ENCODE peak calls at places on chromosomes 2 and 18, in four cellular contexts. R is WTC11, X is HepG2, L is K562. D is an unnamed sample.

GRCh38 chr18:9808530-9809241 is 77.1 kb upstream of the TXNDC2 start:
- DNase-seq in X (peak), L (no peak), R (peak), D (no peak)

GRCh38 chr2:26988165-26988879 is 17.9 kb downstream of the MAPRE3 start:
- DNase-seq in X (no peak), R (no peak), L (no peak), D (no peak)

GRCh38 chr2:182132605-182133004 is 147.0 kb downstream of the PPP1R1C start:
- DNase-seq in L (no peak), X (no peak), R (no peak), D (no peak)

GRCh38 chr2:232562515-232563151 is 12.1 kb downstream of the EIF4E2 start:
- DNase-seq in R (no peak), L (no peak), X (no peak), D (no peak)

GRCh38 chr2:28991462-28991861 is 10.4 kb downstream of the TOGARAM2 start:
- DNase-seq in R (no peak), X (no peak), L (no peak), D (no peak)

GRCh38 chr18:10062292-10062940 is 148.6 kb downstream of the VAPA start:
- DNase-seq in L (no peak), R (no peak), X (no peak), D (no peak)

GRCh38 chr2:219459460-219460311 is 25.0 kb downstream of the SPEG start:
- DNase-seq in L (peak), X (peak), R (peak), D (peak)

GRCh38 chr18:23963443-23964185 is 50.9 kb upstream of the TTC39C start:
- DNase-seq in L (no peak), X (peak), R (no peak), D (peak)

GRCh38 chr18:1965016-1965415 is 606.3 kb downstream of the METTL4 start:
- DNase-seq in R (no peak), X (no peak), L (no peak), D (no peak)

GRCh38 chr2:113978524-113979171 is 88.8 kb downstream of the ACTR3 start:
- DNase-seq in R (no peak), X (no peak), L (no peak), D (no peak)

GRCh38 chr2:113894156-113894743 is 4.4 kb downstream of the ACTR3 start:
- DNase-seq in L (no peak), R (no peak), X (peak), D (peak)

GRCh38 chr2:23497063-23497462 is 112.1 kb downstream of the KLHL29 start:
- DNase-seq in L (no peak), X (no peak), R (peak), D (no peak)

GRCh38 chr2:8513601-8514273 is 168.1 kb upstream of the ID2 start:
- DNase-seq in L (no peak), R (no peak), X (no peak), D (no peak)

GRCh38 chr2:72083751-72084583 is 63.7 kb downstream of the CYP26B1 start:
- DNase-seq in L (no peak), R (no peak), X (no peak), D (no peak)

GRCh38 chr2:160203007-160203406 is 2.9 kb upstream of the ITGB6 start:
- DNase-seq in X (no peak), R (no peak), L (no peak), D (no peak)

GRCh38 chr2:225570000-225570399 is 170.5 kb downstream of the NYAP2 start:
- DNase-seq in R (no peak), L (no peak), X (no peak), D (no peak)

GRCh38 chr2:20223345-20224190 is 1.4 kb downstream of the SDC1 start:
- DNase-seq in X (peak), L (peak), R (peak), D (peak)

GRCh38 chr2:31980674-31981356 is 30.0 kb downstream of the MEMO1 start:
- DNase-seq in X (peak), R (no peak), L (no peak), D (peak)

GRCh38 chr18:62118324-62118723 is 68.5 kb downstream of the PIGN start:
- DNase-seq in R (no peak), X (no peak), L (no peak), D (no peak)

GRCh38 chr2:37896319-37896718 is 28.8 kb upstream of the RMDN2 start:
- DNase-seq in R (no peak), L (no peak), X (peak), D (no peak)

GRCh38 chr2:58099097-58099769 is 52.6 kb downstream of the VRK2 start:
- DNase-seq in L (no peak), X (no peak), R (no peak), D (no peak)

GRCh38 chr2:149125031-149125725 is 86.7 kb downstream of the LYPD6B start:
- DNase-seq in R (no peak), L (no peak), X (peak), D (no peak)

GRCh38 chr2:58851598-58851997 is 610.5 kb upstream of the FANCL start:
- DNase-seq in R (no peak), X (no peak), L (no peak), D (no peak)

GRCh38 chr2:232483296-232483922 is 4.2 kb downstream of the ECEL1 start:
- DNase-seq in R (peak), L (no peak), X (no peak), D (no peak)

GRCh38 chr2:171541202-171541884 is 19.1 kb downstream of the CYBRD1 start:
- DNase-seq in L (peak), R (peak), X (no peak), D (no peak)

GRCh38 chr2:132497591-132497990 is 81.0 kb downstream of the GPR39 start:
- DNase-seq in X (no peak), L (no peak), R (no peak), D (no peak)

GRCh38 chr2:236663267-236663666 is 93.6 kb downstream of the ACKR3 start:
- DNase-seq in L (no peak), X (no peak), R (no peak), D (no peak)

GRCh38 chr18:59055345-59056032 is 84.2 kb upstream of the SEC11C start:
- DNase-seq in X (no peak), R (peak), L (no peak), D (peak)

GRCh38 chr18:59052965-59053960 is 86.4 kb upstream of the SEC11C start:
- DNase-seq in L (no peak), X (no peak), R (no peak), D (no peak)

GRCh38 chr18:59057493-59057795 is 82.2 kb upstream of the SEC11C start:
- DNase-seq in X (no peak), R (no peak), L (no peak), D (no peak)

GRCh38 chr18:59056706-59057492 is 82.8 kb upstream of the SEC11C start:
- DNase-seq in X (peak), R (peak), L (peak), D (no peak)

GRCh38 chr18:59054892-59055291 is 84.8 kb upstream of the SEC11C start:
- DNase-seq in R (no peak), L (no peak), X (no peak), D (no peak)
- TF ChIP-seq JUN in R (no peak), L (no peak), X (no peak), D (no peak)

GRCh38 chr2:60844105-60844504 is 37.3 kb upstream of the REL start:
- DNase-seq in L (no peak), R (no peak), X (no peak), D (no peak)

GRCh38 chr2:60839126-60839813 is 42.1 kb upstream of the REL start:
- DNase-seq in X (no peak), R (peak), L (no peak), D (no peak)

GRCh38 chr2:60843006-60843405 is 38.4 kb upstream of the REL start:
- DNase-seq in R (no peak), L (no peak), X (no peak), D (no peak)

GRCh38 chr2:60838481-60838880 is 42.9 kb upstream of the REL start:
- DNase-seq in R (no peak), X (no peak), L (no peak), D (no peak)

GRCh38 chr2:60840880-60841279 is 40.5 kb upstream of the REL start:
- DNase-seq in R (no peak), X (no peak), L (no peak), D (no peak)
- TF ChIP-seq HMGXB4 in R (no peak), X (no peak), L (no peak), D (no peak)

GRCh38 chr2:81299841-81300240 is 995.3 kb upstream of the LRRTM1 start:
- DNase-seq in L (no peak), X (no peak), R (no peak), D (no peak)

DNA sequence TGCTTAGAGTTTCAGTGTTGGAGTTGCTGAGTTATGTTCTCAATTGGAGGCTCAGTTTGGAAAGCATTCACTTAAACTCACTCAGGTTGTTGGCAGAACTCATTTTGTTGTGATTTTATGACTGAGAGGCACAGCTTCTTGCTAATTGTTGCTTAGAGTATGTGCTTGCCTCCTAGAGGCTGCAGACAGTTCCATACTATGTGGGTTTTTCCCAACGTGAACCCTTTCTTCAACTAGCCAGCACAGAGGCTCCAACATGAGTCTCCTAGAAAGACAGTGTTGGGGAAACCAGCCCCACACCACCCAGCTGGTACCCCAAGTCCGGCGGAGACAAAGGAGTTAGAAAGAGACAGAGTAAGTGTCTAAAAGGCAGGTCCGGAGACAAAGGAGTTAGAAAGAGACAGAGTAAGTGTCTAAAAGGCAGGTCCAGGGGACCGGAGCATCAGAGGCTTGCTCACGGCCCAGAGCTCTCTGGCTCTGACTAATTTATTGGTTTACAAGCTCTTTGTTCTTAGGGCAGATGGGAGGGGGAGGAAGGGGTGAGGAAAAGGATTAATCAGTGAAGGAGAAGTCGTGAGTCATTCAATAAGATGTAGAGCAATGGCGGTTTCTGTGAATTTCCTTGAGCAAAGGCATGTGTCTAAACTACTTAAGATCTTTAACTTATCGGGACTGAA is 999.7 kb upstream of the LRRTM1 start:
- DNase-seq in L (no peak), R (no peak), X (no peak), D (no peak)
- TF ChIP-seq JUN in L (no peak), R (no peak), X (no peak), D (no peak)

GRCh38 chr2:159145745-159146359 is 140.7 kb downstream of the WDSUB1 start:
- DNase-seq in X (no peak), R (no peak), L (no peak), D (no peak)

GRCh38 chr2:159147687-159148086 is 138.8 kb downstream of the WDSUB1 start:
- DNase-seq in L (no peak), X (no peak), R (no peak), D (no peak)

GRCh38 chr2:159148891-159149290 is 137.6 kb downstream of the WDSUB1 start:
- DNase-seq in X (no peak), R (no peak), L (no peak), D (no peak)

GRCh38 chr2:159144776-159145614 is 141.5 kb downstream of the WDSUB1 start:
- DNase-seq in L (no peak), R (no peak), X (no peak), D (no peak)

GRCh38 chr2:159146930-159147666 is 139.4 kb downstream of the WDSUB1 start:
- DNase-seq in X (no peak), L (no peak), R (no peak), D (no peak)
- TF ChIP-seq HMGXB4 in X (no peak), L (no peak), R (no peak), D (no peak)

GRCh38 chr2:109325570-109325969 is 196.6 kb downstream of the SH3RF3 start:
- DNase-seq in X (no peak), L (no peak), R (no peak), D (no peak)
- TF ChIP-seq JUN in X (no peak), L (no peak), R (no peak), D (no peak)

GRCh38 chr18:45496746-45497145 is 118.5 kb upstream of the SLC14A2 start:
- DNase-seq in L (no peak), X (no peak), R (no peak), D (no peak)
- TF ChIP-seq HMGXB4 in L (no peak), X (no peak), R (no peak), D (no peak)

DNA sequence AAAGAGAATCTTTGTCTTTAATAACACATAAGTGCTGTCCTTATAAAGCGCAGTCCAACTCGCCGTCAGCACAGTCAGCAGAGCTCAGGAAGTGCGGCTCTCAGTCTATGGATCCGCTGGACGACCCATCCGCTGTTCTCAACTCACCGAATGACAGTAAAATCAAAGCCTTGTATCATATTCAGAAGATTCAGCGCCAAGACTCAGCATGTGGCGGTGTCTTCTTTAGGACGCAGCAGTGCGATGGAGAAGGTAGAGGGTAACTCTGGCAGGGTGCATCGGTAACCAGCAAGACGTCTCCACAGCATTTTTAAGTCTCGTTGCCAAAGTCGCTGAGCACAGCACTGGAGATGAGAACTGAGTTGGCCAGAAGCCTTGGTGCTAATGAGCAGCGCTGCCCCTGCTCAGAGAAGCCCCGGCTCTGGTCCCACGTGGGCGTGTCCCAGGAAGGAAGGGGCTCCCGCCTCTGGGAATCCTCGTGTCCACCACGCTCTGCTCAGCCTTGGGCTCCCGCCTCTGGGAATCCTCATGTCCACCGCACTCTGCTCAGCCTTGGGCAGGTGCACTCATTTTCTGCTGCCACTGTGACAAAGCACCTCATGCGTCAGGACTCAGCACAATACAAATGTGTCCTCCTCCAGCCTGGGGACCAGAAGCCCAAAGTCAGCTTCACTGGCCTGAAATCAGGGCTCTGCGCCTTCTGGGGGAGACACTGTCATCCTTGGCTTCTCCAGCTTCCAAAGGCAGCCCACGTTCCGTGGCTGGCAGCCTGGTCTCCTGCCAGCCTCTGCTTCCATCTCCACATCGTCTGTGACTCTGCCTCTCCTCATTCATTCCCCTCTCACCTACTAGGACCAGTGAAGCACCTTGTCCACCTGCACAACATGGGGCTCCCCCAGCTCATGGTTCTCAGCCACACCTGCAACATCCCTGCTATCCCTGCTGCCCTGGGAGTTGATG is 238.0 kb upstream of the SALL3 start:
- DNase-seq in X (no peak), L (no peak), R (no peak), D (no peak)
- TF ChIP-seq JUN in X (no peak), L (no peak), R (no peak), D (no peak)